ENCODE peak calls at places on chromosomes 11 and 22, in five cellular contexts. L is CD8-positive, alpha-beta memory T cell; O is GM23338; V is transverse colon; S is uterus. A is an unnamed sample. For H3K27me3, the result is how much of the 10 kb centered on the place peaks cover.

GRCh38 chr11:414333-414857 is 404 bp downstream of the SIGIRR start:
- DNase-seq in L (no peak), O (no peak), V (no peak), S (no peak), A (no peak)

GRCh38 chr11:61771195-61771894 is 18.9 kb downstream of the MYRF start:
- DNase-seq in L (no peak), O (no peak), V (no peak), S (no peak), A (no peak)

GRCh38 chr11:267491-267994 is 10.7 kb upstream of the NLRP6 start:
- DNase-seq in L (peak), O (no peak), V (peak), S (peak), A (peak)

GRCh38 chr11:130037058-130037457 is 32.6 kb upstream of the APLP2 start:
- DNase-seq in L (no peak), O (no peak), V (peak), S (no peak), A (no peak)

GRCh38 chr11:78168539-78169477 is 19.6 kb downstream of the KCTD21 start:
- DNase-seq in L (no peak), O (no peak), V (peak), S (peak), A (no peak)

GRCh38 chr11:75631086-75631694 is 37.6 kb downstream of the MAP6 start:
- DNase-seq in L (no peak), O (no peak), V (no peak), S (no peak), A (no peak)

GRCh38 chr11:118834428-118835028 is 43.6 kb upstream of the DDX6 start:
- DNase-seq in L (peak), O (no peak), V (no peak), S (no peak), A (no peak)

GRCh38 chr11:110374921-110375320 is 54.8 kb upstream of the FDX1 start:
- DNase-seq in L (no peak), O (no peak), V (no peak), S (no peak), A (no peak)

GRCh38 chr11:126415669-126416420 is 60.4 kb downstream of the ST3GAL4 start:
- DNase-seq in L (no peak), O (no peak), V (peak), S (peak), A (no peak)

GRCh38 chr22:37175414-37176144 is 12.5 kb downstream of the C1QTNF6 start:
- DNase-seq in L (no peak), O (no peak), V (no peak), S (peak), A (no peak)

GRCh38 chr11:82939456-82939855 is 37.9 kb downstream of the DDIAS start:
- DNase-seq in L (no peak), O (no peak), V (no peak), S (no peak), A (no peak)

GRCh38 chr11:2441171-2441570 is 3.1 kb downstream of the TRPM5 start:
- DNase-seq in L (no peak), O (no peak), V (peak), S (no peak), A (no peak)

GRCh38 chr11:65879622-65880021 is at the start of gene CTSW:
- DNase-seq in L (peak), O (no peak), V (no peak), S (no peak), A (no peak)

GRCh38 chr11:28837599-28837998 is 729.4 kb downstream of the METTL15 start:
- DNase-seq in L (no peak), O (no peak), V (no peak), S (no peak), A (no peak)

GRCh38 chr22:29917052-29917902 is 34.3 kb downstream of the MTMR3 start:
- DNase-seq in L (no peak), O (peak), V (no peak), S (no peak), A (no peak)

GRCh38 chr11:132119573-132119972 is 749.2 kb downstream of the NTM start:
- DNase-seq in L (no peak), O (no peak), V (no peak), S (no peak), A (no peak)

GRCh38 chr11:1556278-1557167 is 15.5 kb downstream of the DUSP8 start:
- DNase-seq in L (no peak), O (peak), V (no peak), S (no peak), A (no peak)

GRCh38 chr11:2927851-2928604 is 1.2 kb downstream of the PHLDA2 start:
- DNase-seq in L (no peak), O (no peak), V (peak), S (no peak), A (no peak)

GRCh38 chr11:61513143-61513740 is 4.7 kb downstream of the LRRC10B start:
- DNase-seq in L (no peak), O (no peak), V (no peak), S (no peak), A (no peak)

GRCh38 chr11:132686827-132687370 is 845.4 kb downstream of the OPCML start:
- DNase-seq in L (no peak), O (no peak), V (no peak), S (no peak), A (no peak)

GRCh38 chr11:45180158-45180887 is 33.9 kb downstream of the PRDM11 start:
- DNase-seq in L (no peak), O (peak), V (peak), S (peak), A (no peak)

GRCh38 chr11:122743949-122744876 is 88.7 kb downstream of the UBASH3B start:
- DNase-seq in L (peak), O (no peak), V (peak), S (no peak), A (peak)

GRCh38 chr11:36452231-36452630 is 57.8 kb downstream of the TRAF6 start:
- DNase-seq in L (peak), O (no peak), V (no peak), S (no peak), A (no peak)

GRCh38 chr22:50581950-50582561 is 593 bp downstream of the CHKB start:
- DNase-seq in L (no peak), O (no peak), V (peak), S (no peak), A (no peak)

GRCh38 chr11:124569697-124570096 is at the start of gene OR8A1:
- DNase-seq in L (no peak), O (no peak), V (no peak), S (no peak), A (no peak)

GRCh38 chr22:48581206-48581766 is 1246.4 kb downstream of the BRD1 start:
- DNase-seq in L (no peak), O (no peak), V (no peak), S (no peak), A (no peak)

GRCh38 chr11:2789331-2789730 is 89.5 kb upstream of the KCNQ1OT1 start:
- DNase-seq in L (no peak), O (no peak), V (no peak), S (no peak), A (no peak)

GRCh38 chr11:113773092-113773415 is 438 bp downstream of the ZW10 start:
- DNase-seq in L (no peak), O (peak), V (peak), S (no peak), A (no peak)

GRCh38 chr11:132142102-132142501 is 771.7 kb downstream of the NTM start:
- DNase-seq in L (no peak), O (no peak), V (no peak), S (no peak), A (no peak)

GRCh38 chr11:117998201-117998579 is 12.0 kb downstream of the IL10RA start:
- DNase-seq in L (no peak), O (no peak), V (no peak), S (no peak), A (no peak)

GRCh38 chr11:7904910-7905309 is 26.2 kb downstream of the OR10A6 start:
- DNase-seq in L (no peak), O (peak), V (no peak), S (no peak), A (no peak)

GRCh38 chr11:69943066-69943465 is 123.8 kb upstream of the FGF3 start:
- DNase-seq in L (no peak), O (peak), V (no peak), S (no peak), A (no peak)

GRCh38 chr22:19628038-19628776 is 86.1 kb upstream of the SEPTIN5 start:
- DNase-seq in L (no peak), O (no peak), V (no peak), S (no peak), A (no peak)

GRCh38 chr11:126592496-126593410 is 237.3 kb downstream of the ST3GAL4 start:
- DNase-seq in L (no peak), O (peak), V (no peak), S (no peak), A (no peak)

GRCh38 chr22:43851058-43851978 is 11.0 kb downstream of the SULT4A1 start:
- DNase-seq in L (no peak), O (no peak), V (no peak), S (no peak), A (no peak)

DNA sequence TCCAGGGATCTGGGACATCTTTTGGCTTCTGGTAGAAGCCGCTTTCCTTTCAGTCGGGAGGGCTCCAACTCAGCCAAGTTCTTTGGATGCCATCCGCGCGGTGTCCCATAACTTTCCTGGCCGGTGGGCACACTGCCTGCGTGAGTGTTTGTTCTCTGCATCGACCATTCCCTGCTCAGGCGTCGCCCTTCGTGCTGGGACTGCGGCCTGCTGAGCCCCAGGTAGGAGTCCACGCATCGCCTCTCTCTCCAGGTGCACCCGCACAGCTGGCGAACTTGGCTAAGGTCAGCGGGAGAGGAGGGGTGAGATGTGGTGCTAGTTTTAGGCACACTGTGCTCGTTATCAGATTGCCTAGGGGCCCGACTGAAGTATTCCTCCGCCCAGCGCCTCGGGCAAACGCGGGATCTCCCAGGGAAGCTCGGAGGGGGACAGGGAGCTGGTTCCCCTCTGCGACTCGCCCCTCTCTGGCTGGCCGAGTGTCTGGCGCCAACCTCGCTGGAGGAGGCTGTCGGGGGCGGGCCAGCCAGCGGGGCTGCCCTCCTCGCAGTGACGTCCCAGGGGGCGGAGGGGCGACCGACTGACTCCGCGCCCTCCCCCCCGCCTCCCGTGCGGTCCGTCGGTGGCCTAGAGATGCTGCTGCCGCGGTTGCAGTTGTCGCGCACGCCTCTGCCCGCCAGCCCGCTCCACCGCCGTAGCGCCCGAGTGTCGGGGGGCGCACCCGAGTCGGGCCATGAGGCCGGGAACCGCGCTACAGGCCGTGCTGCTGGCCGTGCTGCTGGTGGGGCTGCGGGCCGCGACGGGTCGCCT is at the start of gene LAYN:
- DNase-seq in L (peak), O (peak), V (peak), S (peak), A (peak)
- H3K27me3 ChIP-seq in L (under half), O (half or more), V (half or more), S (under half), A (under half)

GRCh38 chr11:120912915-120913314 is 111.0 kb upstream of the TBCEL start:
- DNase-seq in L (no peak), O (no peak), V (no peak), S (no peak), A (no peak)
- H3K27me3 ChIP-seq in L (under half), O (under half), V (under half), S (under half), A (under half)

GRCh38 chr11:106959800-106960199 is 58.5 kb downstream of the GUCY1A2 start:
- DNase-seq in L (no peak), O (no peak), V (no peak), S (no peak), A (no peak)

GRCh38 chr11:106959386-106959785 is 58.9 kb downstream of the GUCY1A2 start:
- DNase-seq in L (no peak), O (no peak), V (no peak), S (no peak), A (no peak)

GRCh38 chr11:106958506-106959248 is 59.6 kb downstream of the GUCY1A2 start:
- DNase-seq in L (no peak), O (no peak), V (no peak), S (no peak), A (no peak)

GRCh38 chr11:106961518-106961917 is 56.8 kb downstream of the GUCY1A2 start:
- DNase-seq in L (no peak), O (no peak), V (no peak), S (no peak), A (no peak)

GRCh38 chr11:106961048-106961447 is 57.2 kb downstream of the GUCY1A2 start:
- DNase-seq in L (no peak), O (peak), V (no peak), S (no peak), A (no peak)
- H3K27me3 ChIP-seq in L (under half), O (under half), V (under half), S (under half), A (under half)

GRCh38 chr11:13963169-13963948 is 836 bp downstream of the SPON1 start:
- DNase-seq in L (peak), O (peak), V (peak), S (peak), A (peak)
- H3K27me3 ChIP-seq in L (under half), O (half or more), V (under half), S (under half), A (under half)

GRCh38 chr22:26906464-26906863 is 249.1 kb downstream of the MIAT start:
- DNase-seq in L (no peak), O (no peak), V (no peak), S (no peak), A (no peak)
- H3K27me3 ChIP-seq in L (under half), O (under half), V (under half), S (under half), A (under half)

DNA sequence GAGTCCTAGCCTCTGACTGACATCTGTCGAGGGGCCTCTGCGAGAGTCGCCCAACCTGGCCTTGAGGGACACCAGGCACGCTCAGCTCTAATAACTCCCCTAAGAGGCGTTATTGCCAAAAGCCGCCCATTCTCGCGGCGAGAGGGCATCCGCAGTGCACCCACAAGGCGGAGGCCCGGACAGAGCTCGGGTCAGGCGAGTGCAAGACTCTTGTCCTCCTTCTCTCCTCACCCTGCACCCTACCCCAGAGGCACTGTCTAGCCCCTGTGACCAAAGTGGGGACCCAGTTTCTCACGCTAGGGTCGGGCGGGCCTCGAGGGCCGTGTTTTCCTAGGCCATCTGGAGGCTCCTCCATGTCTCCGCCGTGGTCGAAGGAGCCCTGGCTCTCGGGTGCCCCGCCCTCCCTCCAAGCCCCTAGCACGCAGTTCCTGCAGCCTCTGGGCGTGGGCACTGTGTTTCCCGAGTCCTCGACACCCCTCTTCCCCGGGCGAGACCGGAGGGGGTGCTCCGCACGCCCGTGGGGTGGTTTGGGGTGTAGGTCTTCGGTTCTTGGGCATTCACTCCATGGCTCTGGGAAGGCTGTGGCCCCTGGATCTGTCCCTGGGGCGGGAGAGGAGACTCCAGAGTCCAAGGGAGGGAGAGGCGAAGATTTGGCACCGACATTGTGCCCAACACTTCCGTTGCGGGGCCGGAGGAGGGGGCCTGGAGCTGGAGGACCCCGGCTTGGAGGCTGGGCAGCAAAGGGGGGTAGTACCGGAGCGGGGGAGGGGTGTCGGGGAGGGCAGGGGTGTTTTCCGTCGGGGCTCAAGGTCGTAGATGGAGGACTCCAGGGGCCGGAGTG is 1.0 kb downstream of the CHRM4 start:
- DNase-seq in L (no peak), O (peak), V (no peak), S (no peak), A (no peak)
- H3K27me3 ChIP-seq in L (under half), O (half or more), V (half or more), S (under half), A (under half)

GRCh38 chr22:25890651-25891050 is 148.7 kb downstream of the MYO18B start:
- DNase-seq in L (no peak), O (no peak), V (no peak), S (no peak), A (no peak)
- H3K27me3 ChIP-seq in L (under half), O (under half), V (under half), S (under half), A (under half)

DNA sequence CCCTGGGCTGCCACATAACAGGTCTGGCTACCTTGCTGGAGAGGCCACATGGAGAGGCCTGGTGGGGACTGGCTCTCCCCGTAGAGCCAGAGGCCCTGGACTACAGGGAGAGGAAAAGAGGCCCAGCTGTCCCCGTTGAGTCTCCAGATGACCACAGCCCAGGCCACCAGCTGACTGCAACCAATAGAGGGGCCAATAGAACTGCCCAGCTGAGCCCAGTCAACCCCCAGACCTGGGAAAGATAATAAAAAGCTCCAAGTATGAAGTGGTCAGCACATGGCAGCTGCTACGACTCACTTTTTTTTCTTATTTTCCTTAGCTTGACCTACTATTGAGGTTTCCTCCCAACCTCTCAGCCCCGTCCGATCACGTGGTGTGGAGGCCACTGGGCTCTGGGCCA is 18.4 kb downstream of the PDGFB start:
- DNase-seq in L (no peak), O (no peak), V (no peak), S (no peak), A (no peak)
- H3K27me3 ChIP-seq in L (under half), O (under half), V (under half), S (under half), A (under half)

GRCh38 chr11:72583616-72584292 is 90.5 kb downstream of the PDE2A start:
- DNase-seq in L (no peak), O (no peak), V (no peak), S (no peak), A (no peak)
- H3K27me3 ChIP-seq in L (under half), O (under half), V (under half), S (under half), A (under half)

GRCh38 chr11:85658180-85658579 is 6.7 kb downstream of the CREBZF start:
- DNase-seq in L (no peak), O (no peak), V (no peak), S (no peak), A (no peak)
- H3K27me3 ChIP-seq in L (under half), O (under half), V (under half), S (under half), A (under half)

A was measured in naive thymus-derived CD4-positive, alpha-beta T cell.